ENCODE peak calls at places on chromosome 14, in five cellular contexts. V, S, D, K and J are unnamed samples.

GRCh38 chr14:64950889-64951288 is 8.3 kb upstream of the GPX2 start:
- DNase-seq in V (no peak), S (no peak), D (no peak), K (no peak), J (no peak)

GRCh38 chr14:32939254-32940065 is 781 bp downstream of the NPAS3 start:
- DNase-seq in V (no peak), S (no peak), D (no peak), K (no peak), J (peak)

GRCh38 chr14:58796201-58796600 is 158.4 kb downstream of the DACT1 start:
- DNase-seq in V (no peak), S (no peak), D (no peak), K (no peak), J (no peak)

GRCh38 chr14:33026850-33027420 is 88.3 kb downstream of the NPAS3 start:
- DNase-seq in V (no peak), S (no peak), D (no peak), K (no peak), J (no peak)

GRCh38 chr14:38210168-38210567 is 2.5 kb downstream of the SSTR1 start:
- DNase-seq in V (no peak), S (peak), D (no peak), K (no peak), J (peak)

GRCh38 chr14:26984318-26985177 is 386.7 kb upstream of the NOVA1 start:
- DNase-seq in V (peak), S (peak), D (peak), K (no peak), J (peak)

GRCh38 chr14:51094282-51094821 is 553 bp downstream of the TRIM9 start:
- DNase-seq in V (no peak), S (peak), D (no peak), K (no peak), J (peak)

GRCh38 chr14:27134200-27134599 is 536.4 kb upstream of the NOVA1 start:
- DNase-seq in V (no peak), S (no peak), D (no peak), K (no peak), J (no peak)

GRCh38 chr14:77097006-77097688 is 911 bp upstream of the CIPC start:
- DNase-seq in V (peak), S (no peak), D (no peak), K (no peak), J (no peak)

GRCh38 chr14:66443158-66443695 is 42.9 kb upstream of the CCDC196 start:
- DNase-seq in V (no peak), S (no peak), D (no peak), K (no peak), J (no peak)

GRCh38 chr14:76844223-76844622 is 18.0 kb downstream of the LRRC74A start:
- DNase-seq in V (no peak), S (peak), D (peak), K (no peak), J (peak)

GRCh38 chr14:77031680-77032482 is 3.4 kb upstream of the IRF2BPL start:
- DNase-seq in V (no peak), S (no peak), D (no peak), K (no peak), J (no peak)

GRCh38 chr14:75607842-75608640 is 29.6 kb downstream of the FLVCR2 start:
- DNase-seq in V (no peak), S (no peak), D (no peak), K (no peak), J (no peak)

GRCh38 chr14:60862283-60862682 is 118.6 kb downstream of the TRMT5 start:
- DNase-seq in V (no peak), S (no peak), D (no peak), K (no peak), J (no peak)

GRCh38 chr14:75010472-75010871 is 7.8 kb downstream of the EIF2B2 start:
- DNase-seq in V (no peak), S (no peak), D (no peak), K (no peak), J (no peak)

GRCh38 chr14:76710093-76711010 is 50.9 kb upstream of the VASH1 start:
- DNase-seq in V (peak), S (peak), D (peak), K (no peak), J (peak)

GRCh38 chr14:32934891-32935633 is 3.6 kb upstream of the NPAS3 start:
- DNase-seq in V (no peak), S (no peak), D (no peak), K (no peak), J (peak)

GRCh38 chr14:45201908-45202307 is 51.1 kb downstream of the MIS18BP1 start:
- DNase-seq in V (peak), S (peak), D (peak), K (no peak), J (peak)

GRCh38 chr14:104220225-104221070 is 82.1 kb downstream of the KIF26A start:
- DNase-seq in V (no peak), S (no peak), D (no peak), K (no peak), J (no peak)

GRCh38 chr14:102026934-102027333 is 59.9 kb downstream of the HSP90AA1 start:
- DNase-seq in V (no peak), S (no peak), D (no peak), K (no peak), J (no peak)

GRCh38 chr14:99273025-99273723 is 1.2 kb upstream of the BCL11B start:
- DNase-seq in V (peak), S (peak), D (no peak), K (no peak), J (peak)

GRCh38 chr14:96164861-96165490 is 39.7 kb upstream of the BDKRB2 start:
- DNase-seq in V (no peak), S (no peak), D (no peak), K (no peak), J (no peak)

GRCh38 chr14:62597143-62597542 is 448.1 kb downstream of the KCNH5 start:
- DNase-seq in V (no peak), S (no peak), D (no peak), K (no peak), J (no peak)

DNA sequence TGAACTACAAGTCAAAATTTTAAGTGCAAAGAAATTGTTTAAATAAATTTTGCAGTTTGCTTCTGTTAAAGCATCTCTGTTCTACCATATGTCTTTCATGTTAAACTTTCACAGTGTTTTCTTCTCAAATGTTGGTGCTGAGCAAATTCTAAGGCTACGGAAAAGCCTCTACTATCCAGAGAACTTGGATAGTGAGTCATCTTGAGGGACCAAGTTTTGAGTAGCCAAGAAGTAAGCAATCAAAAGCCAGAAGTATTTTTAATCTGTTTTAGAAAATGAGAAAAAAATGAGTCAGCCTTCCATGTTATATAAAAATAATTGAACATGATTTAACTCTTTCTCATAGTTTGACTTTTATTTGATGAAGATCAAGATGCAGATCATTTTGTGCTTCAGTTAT is 3.3 kb downstream of the BRMS1L start:
- DNase-seq in V (no peak), S (no peak), D (no peak), K (no peak), J (no peak)
- TF ChIP-seq JUNB in V (no peak), S (no peak), D (no peak), K (no peak), J (no peak)

GRCh38 chr14:54258382-54258781 is 138.4 kb upstream of the CDKN3 start:
- DNase-seq in V (peak), S (no peak), D (no peak), K (no peak), J (no peak)
- H3K4me2 ChIP-seq in V (peak), S (no peak), D (no peak), K (no peak), J (no peak)

DNA sequence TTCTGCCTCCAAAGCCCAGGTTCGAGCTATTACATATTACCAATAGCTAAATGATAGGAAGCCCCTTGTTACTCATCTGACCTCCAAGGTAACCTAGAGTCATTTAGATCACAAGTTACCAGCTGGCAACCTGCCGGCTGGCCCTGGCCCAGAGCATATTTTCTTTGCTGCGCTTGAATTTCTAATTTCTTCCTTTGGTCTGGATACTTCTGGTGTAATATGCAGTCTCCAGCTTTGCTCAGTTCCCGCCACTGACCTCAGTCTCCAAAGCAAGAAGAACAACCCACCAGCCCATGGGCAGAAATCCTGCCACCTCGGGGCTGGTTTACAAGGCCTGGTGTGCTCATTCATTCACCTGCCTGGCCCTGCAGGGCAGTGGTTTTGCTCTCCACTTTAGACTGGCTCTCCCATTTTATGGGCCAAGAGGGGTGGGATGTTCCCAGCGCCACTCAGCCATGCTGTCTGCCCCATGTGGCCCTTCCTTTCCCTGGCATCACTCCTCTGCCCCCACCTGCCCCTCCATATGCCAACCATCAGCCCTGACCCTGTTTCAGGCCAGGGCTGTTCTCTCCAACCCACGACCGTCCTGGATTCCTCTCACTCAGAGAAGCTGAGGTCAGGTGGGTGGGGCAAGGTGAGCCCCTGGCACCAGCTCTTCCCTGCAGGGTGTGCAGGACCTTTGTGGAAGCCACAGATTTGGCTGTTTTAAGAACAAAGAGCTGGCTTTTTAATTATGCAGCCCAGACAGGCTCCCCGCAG is 76.0 kb downstream of the PRIMA1 start:
- DNase-seq in V (no peak), S (no peak), D (no peak), K (no peak), J (no peak)
- TF ChIP-seq JUNB in V (no peak), S (no peak), D (no peak), K (no peak), J (no peak)

GRCh38 chr14:92539419-92539818 is 25.8 kb downstream of the RIN3 start:
- DNase-seq in V (no peak), S (no peak), D (no peak), K (no peak), J (no peak)

GRCh38 chr14:92542766-92543554 is 29.4 kb downstream of the RIN3 start:
- DNase-seq in V (no peak), S (no peak), D (no peak), K (no peak), J (no peak)

GRCh38 chr14:92539875-92540274 is 26.3 kb downstream of the RIN3 start:
- DNase-seq in V (no peak), S (no peak), D (no peak), K (no peak), J (no peak)

GRCh38 chr14:92538412-92539017 is 24.9 kb downstream of the RIN3 start:
- DNase-seq in V (no peak), S (no peak), D (no peak), K (peak), J (no peak)

GRCh38 chr14:92540472-92541048 is 27.0 kb downstream of the RIN3 start:
- DNase-seq in V (no peak), S (peak), D (no peak), K (no peak), J (peak)
- H3K4me2 ChIP-seq in V (peak), S (peak), D (no peak), K (no peak), J (no peak)

DNA sequence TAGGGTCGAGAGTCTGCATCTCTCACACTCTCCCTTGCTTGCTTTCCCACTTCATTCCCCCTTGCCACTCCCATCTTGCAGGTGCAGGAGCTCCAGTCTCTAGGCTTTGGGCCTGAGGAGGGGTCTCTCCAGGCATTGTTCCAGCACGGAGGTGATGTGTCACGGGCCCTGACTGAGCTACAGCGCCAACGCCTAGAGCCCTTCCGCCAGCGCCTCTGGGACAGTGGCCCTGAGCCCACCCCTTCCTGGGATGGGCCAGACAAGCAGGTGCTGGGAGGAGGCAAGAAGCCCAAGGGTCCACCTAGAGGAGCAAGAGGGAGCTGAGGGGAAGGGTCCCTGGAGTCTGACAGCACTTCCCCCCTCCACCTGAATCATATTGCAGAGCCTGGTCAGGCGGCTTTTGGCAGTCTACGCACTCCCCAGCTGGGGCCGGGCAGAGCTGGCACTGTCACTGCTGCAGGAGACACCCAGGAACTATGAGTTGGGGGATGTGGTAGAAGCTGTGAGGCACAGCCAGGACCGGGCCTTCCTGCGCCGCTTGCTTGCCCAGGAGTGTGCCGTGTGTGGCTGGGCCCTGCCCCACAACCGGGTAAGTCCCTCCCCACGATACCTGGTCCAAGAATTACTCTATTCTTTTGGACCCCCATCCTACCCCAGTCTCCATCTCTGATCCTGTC is 4.2 kb downstream of the RNF31 start:
- DNase-seq in V (no peak), S (no peak), D (no peak), K (no peak), J (no peak)
- TF ChIP-seq JUNB in V (no peak), S (no peak), D (no peak), K (no peak), J (no peak)

DNA sequence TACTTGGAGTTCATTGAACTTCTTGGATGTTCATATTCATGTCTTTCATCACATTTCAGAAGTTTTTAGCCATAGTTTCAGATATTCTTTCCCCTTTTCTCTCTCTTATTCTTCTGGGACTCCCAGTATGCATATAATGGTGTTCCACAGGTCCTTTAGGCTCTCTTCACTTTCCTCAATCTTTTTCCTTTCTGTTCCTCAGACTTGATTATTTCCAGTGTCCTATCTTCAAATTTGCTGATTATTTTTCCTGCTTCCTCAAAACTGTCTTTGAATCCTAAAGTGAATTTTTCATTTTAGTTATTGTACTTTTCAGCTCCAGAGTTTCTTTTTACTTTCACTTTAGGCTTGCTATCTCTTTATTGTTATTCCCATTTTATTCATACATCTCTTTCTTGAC is 8.8 kb upstream of the ZFP36L1 start:
- DNase-seq in V (no peak), S (no peak), D (no peak), K (no peak), J (no peak)
- H3K4me2 ChIP-seq in V (no peak), S (no peak), D (no peak), K (no peak), J (no peak)

GRCh38 chr14:34993444-34993843 is 10.7 kb downstream of the SRP54 start:
- DNase-seq in V (no peak), S (no peak), D (no peak), K (no peak), J (no peak)

GRCh38 chr14:35001624-35002023 is 18.8 kb downstream of the SRP54 start:
- DNase-seq in V (no peak), S (no peak), D (no peak), K (no peak), J (no peak)

GRCh38 chr14:34994668-34995067 is 11.9 kb downstream of the SRP54 start:
- DNase-seq in V (no peak), S (no peak), D (no peak), K (no peak), J (no peak)

GRCh38 chr14:34999500-34999899 is 16.7 kb downstream of the SRP54 start:
- DNase-seq in V (no peak), S (no peak), D (no peak), K (no peak), J (no peak)

DNA sequence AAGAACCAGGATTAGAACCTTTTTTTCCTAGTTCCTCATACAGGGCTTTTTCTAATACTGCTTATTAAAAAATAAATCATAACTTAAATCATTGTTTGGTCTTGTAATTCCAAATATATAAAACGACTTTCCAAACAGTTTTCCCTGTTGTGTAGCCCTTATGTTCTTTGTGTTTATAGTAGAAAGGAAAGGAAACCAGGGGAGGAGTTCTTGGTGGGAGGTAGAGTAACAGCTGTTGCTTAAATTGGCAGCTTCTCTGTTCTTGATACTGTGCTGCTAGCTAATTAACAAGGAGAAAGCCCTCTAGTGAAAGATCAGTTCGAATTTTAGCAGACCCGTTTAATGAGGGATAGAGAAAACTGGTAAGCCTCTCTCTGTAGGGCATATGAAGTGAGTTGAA is 15.0 kb downstream of the SRP54 start:
- DNase-seq in V (no peak), S (no peak), D (no peak), K (no peak), J (no peak)
- TF ChIP-seq JUNB in V (no peak), S (no peak), D (no peak), K (no peak), J (no peak)

GRCh38 chr14:30242742-30243141 is 315.1 kb upstream of the PRKD1 start:
- DNase-seq in V (no peak), S (no peak), D (no peak), K (no peak), J (no peak)

GRCh38 chr14:30240002-30240401 is 312.4 kb upstream of the PRKD1 start:
- DNase-seq in V (no peak), S (no peak), D (no peak), K (no peak), J (no peak)

GRCh38 chr14:30243157-30243556 is 315.5 kb upstream of the PRKD1 start:
- DNase-seq in V (no peak), S (no peak), D (no peak), K (no peak), J (no peak)

GRCh38 chr14:30240685-30241084 is 313.0 kb upstream of the PRKD1 start:
- DNase-seq in V (no peak), S (no peak), D (no peak), K (no peak), J (no peak)

DNA sequence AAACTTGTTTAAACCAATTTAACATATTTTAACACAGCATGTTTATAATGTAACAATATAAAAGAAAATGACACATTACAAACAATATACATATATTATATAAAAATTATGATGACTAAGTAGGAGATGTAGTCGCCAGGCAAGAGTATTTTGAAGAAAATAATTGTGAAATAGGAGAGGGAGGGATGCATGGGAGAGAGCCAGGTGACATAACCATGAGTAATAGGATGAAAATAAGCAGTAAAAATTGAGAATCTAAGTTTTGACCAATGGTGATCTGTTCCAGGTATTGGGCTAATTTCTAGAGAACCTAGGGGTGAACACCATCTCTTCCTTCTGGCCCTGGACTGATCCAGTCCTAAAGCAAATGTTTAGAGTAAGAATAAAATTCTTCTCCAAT is 315.2 kb upstream of the G2E3 start:
- DNase-seq in V (no peak), S (no peak), D (no peak), K (no peak), J (no peak)
- H3K4me2 ChIP-seq in V (no peak), S (no peak), D (no peak), K (no peak), J (no peak)